ENCODE peak calls at places on chromosomes 7 and 10, in eight cellular contexts. Y, M, S, A, Q, F, N and P are unnamed samples.

GRCh38 chr7:7554021-7554432 is 12.7 kb upstream of the MIOS start:
- DNase-seq in Y (no peak), M (no peak), S (no peak), A (no peak), Q (no peak), F (peak; percentile 69), N (peak; percentile 49), P (peak; percentile 86)

GRCh38 chr7:124765401-124766352 is at the start of gene GPR37:
- DNase-seq in Y (peak; percentile 69), M (peak; percentile 66), S (peak; percentile 23), A (peak; percentile 77), Q (peak; percentile 75), F (peak; percentile 51), N (peak; percentile 34), P (peak; percentile 92)

GRCh38 chr10:36172054-36172531 is 530.0 kb upstream of the FZD8 start:
- DNase-seq in Y (no peak), M (no peak), S (no peak), A (no peak), Q (no peak), F (peak; percentile 92), N (peak; percentile 74), P (peak; percentile 36)

GRCh38 chr7:136947347-136947746 is 78.9 kb downstream of the CHRM2 start:
- DNase-seq in Y (no peak), M (no peak), S (no peak), A (no peak), Q (no peak), F (peak; percentile 49), N (no peak), P (peak; percentile 9)

GRCh38 chr7:4715385-4715770 is 33.3 kb downstream of the FOXK1 start:
- DNase-seq in Y (peak; percentile 84), M (no peak), S (peak; percentile 62), A (no peak), Q (peak; percentile 87), F (peak; percentile 94), N (peak; percentile 91), P (peak; percentile 96)

GRCh38 chr7:20310963-20311742 is 19.5 kb upstream of the ITGB8 start:
- DNase-seq in Y (no peak), M (no peak), S (no peak), A (no peak), Q (no peak), F (peak; percentile 89), N (peak; percentile 77), P (peak; percentile 64)

GRCh38 chr7:88586219-88586618 is 173.3 kb upstream of the ZNF804B start:
- DNase-seq in Y (no peak), M (no peak), S (no peak), A (no peak), Q (no peak), F (no peak), N (no peak), P (no peak)

GRCh38 chr7:104814671-104815400 is 199.2 kb upstream of the KMT2E start:
- DNase-seq in Y (no peak), M (no peak), S (no peak), A (no peak), Q (no peak), F (no peak), N (no peak), P (no peak)

GRCh38 chr7:47474937-47475879 is 106.7 kb downstream of the TNS3 start:
- DNase-seq in Y (peak; percentile 95), M (no peak), S (peak; percentile 92), A (peak; percentile 79), Q (peak; percentile 95), F (peak; percentile 95), N (peak; percentile 92), P (peak; percentile 98)
- TF ChIP-seq CTCF in Y (peak; percentile 22), M (no peak), S (peak; percentile 62), A (no peak), Q (peak; percentile 36), F (peak; percentile 29), N (no peak), P (no peak)

GRCh38 chr10:97136744-97137143 is 49.0 kb downstream of the SLIT1 start:
- DNase-seq in Y (no peak), M (no peak), S (no peak), A (no peak), Q (no peak), F (no peak), N (no peak), P (no peak)

GRCh38 chr10:97140284-97140846 is 45.4 kb downstream of the SLIT1 start:
- DNase-seq in Y (no peak), M (no peak), S (no peak), A (no peak), Q (no peak), F (no peak), N (no peak), P (no peak)

GRCh38 chr10:97139651-97140283 is 46.0 kb downstream of the SLIT1 start:
- DNase-seq in Y (no peak), M (no peak), S (no peak), A (no peak), Q (no peak), F (no peak), N (no peak), P (no peak)

GRCh38 chr10:97138777-97139317 is 46.9 kb downstream of the SLIT1 start:
- DNase-seq in Y (no peak), M (no peak), S (no peak), A (no peak), Q (no peak), F (no peak), N (no peak), P (no peak)

GRCh38 chr10:97138174-97138573 is 47.6 kb downstream of the SLIT1 start:
- DNase-seq in Y (no peak), M (peak; percentile 18), S (no peak), A (no peak), Q (no peak), F (no peak), N (no peak), P (peak; percentile 4)
- TF ChIP-seq CTCF in Y (no peak), M (no peak), S (no peak), A (no peak), Q (no peak), F (no peak), N (no peak), P (no peak)

GRCh38 chr10:115432188-115432819 is 339.1 kb downstream of the ATRNL1 start:
- DNase-seq in Y (no peak), M (no peak), S (no peak), A (no peak), Q (no peak), F (no peak), N (peak; percentile 4), P (peak; percentile 25)
- TF ChIP-seq CTCF in Y (no peak), M (no peak), S (no peak), A (no peak), Q (no peak), F (no peak), N (no peak), P (peak; percentile 43)

GRCh38 chr7:118586248-118586647 is 361.7 kb downstream of the ANKRD7 start:
- DNase-seq in Y (no peak), M (no peak), S (no peak), A (no peak), Q (no peak), F (no peak), N (no peak), P (no peak)

DNA sequence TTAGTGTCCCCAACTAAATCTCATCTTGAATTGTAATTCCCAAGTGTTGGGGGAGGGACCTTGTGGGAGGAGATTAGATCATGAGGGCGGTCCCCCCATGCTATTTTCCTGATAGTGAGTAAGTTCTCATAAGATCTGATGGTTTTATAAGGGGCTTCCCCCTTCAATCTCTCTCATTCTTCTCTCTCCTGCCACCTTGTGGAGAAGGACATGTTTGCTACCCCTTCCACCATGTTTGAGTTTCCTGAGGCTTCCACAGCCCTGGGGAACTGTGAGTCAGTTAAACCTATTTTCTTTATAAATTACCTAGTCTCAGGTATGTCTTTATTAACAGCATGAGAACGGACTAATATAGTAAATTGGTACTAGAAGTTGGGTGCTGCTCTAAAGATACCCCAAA is 365.6 kb downstream of the ANKRD7 start:
- DNase-seq in Y (no peak), M (peak; percentile 22), S (no peak), A (no peak), Q (no peak), F (no peak), N (no peak), P (peak; percentile 53)
- TF ChIP-seq CTCF in Y (no peak), M (peak; percentile 51), S (no peak), A (peak; percentile 18), Q (no peak), F (no peak), N (peak; percentile 11), P (peak; percentile 41)

DNA sequence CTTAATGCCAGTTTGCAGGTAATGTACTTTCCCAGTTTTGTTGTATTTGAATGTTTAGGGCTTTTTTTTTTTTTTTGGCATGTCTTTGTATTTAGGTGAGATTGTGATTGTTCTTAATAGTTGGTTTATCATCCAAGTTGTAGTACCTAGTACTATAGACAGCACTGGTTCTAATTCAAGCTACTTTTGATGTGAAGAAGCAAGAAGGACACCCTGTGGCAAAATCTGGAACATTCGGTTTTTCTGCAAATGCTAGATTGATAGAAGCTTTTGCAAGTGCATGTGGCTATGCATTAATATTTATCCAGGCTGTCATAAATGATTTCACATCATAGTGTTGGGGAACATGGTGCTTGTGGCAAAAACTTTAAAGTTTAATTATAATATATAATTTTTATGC is 248.9 kb downstream of the FOXP2 start:
- DNase-seq in Y (no peak), M (no peak), S (no peak), A (no peak), Q (no peak), F (peak; percentile 69), N (peak; percentile 57), P (peak; percentile 35)
- TF ChIP-seq CTCF in Y (no peak), M (no peak), S (no peak), A (no peak), Q (no peak), F (peak; percentile 52), N (peak; percentile 6), P (peak; percentile 18)

GRCh38 chr10:125631806-125632205 is 51.2 kb downstream of the TEX36 start:
- DNase-seq in Y (no peak), M (no peak), S (no peak), A (no peak), Q (no peak), F (no peak), N (no peak), P (no peak)

GRCh38 chr10:125628251-125629049 is 54.5 kb downstream of the TEX36 start:
- DNase-seq in Y (no peak), M (no peak), S (no peak), A (no peak), Q (no peak), F (no peak), N (no peak), P (no peak)

GRCh38 chr10:125626671-125627070 is 56.3 kb downstream of the TEX36 start:
- DNase-seq in Y (no peak), M (peak; percentile 28), S (no peak), A (no peak), Q (no peak), F (no peak), N (no peak), P (no peak)

GRCh38 chr10:125627646-125628045 is 55.3 kb downstream of the TEX36 start:
- DNase-seq in Y (no peak), M (no peak), S (no peak), A (no peak), Q (no peak), F (no peak), N (no peak), P (no peak)

DNA sequence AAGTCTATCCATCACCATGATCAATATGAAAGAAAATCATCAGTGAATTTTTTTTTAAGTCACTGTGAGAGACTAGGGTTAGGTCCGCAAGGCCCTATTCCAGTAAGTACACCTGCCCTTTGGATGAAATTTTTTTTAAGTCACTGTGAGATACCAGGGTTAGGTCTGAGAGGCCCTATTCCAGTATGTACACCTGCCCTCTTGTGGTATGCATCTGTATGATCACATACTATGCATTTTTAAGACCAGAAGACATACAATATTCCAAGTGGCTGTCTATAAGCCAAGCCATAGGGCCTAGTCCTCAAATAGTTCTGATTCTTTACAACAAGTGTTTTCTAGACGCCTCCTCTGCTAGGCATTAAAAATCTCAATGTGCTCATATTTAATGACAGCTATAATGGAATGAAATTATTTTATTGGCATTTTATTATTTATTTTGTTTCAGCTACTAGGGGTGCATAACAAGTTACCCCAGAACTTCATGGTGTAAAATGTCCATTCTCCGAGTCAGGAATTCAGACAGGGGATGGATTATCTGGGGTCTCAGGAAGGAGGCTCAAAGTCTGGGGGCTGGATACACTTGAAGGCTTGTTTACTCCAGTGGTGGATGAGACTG is 53.1 kb downstream of the TEX36 start:
- DNase-seq in Y (no peak), M (no peak), S (no peak), A (peak; percentile 35), Q (no peak), F (peak; percentile 49), N (peak; percentile 38), P (peak; percentile 63)
- TF ChIP-seq CTCF in Y (no peak), M (peak; percentile 70), S (no peak), A (no peak), Q (no peak), F (peak; percentile 46), N (peak; percentile 36), P (peak; percentile 49)